ENCODE peak calls at places on chromosomes 7 and 10, in four cellular contexts. H is right lobe of liver, L is cardiac muscle cell, Y is tibial nerve. N is an unnamed sample.

GRCh38 chr7:123594813-123595241 is 6.8 kb upstream of the ASB15 start:
- DNase-seq in L (no peak), H (no peak), Y (no peak), N (no peak)

GRCh38 chr7:146557971-146558469 is 441.4 kb downstream of the CNTNAP2 start:
- DNase-seq in Y (no peak), H (no peak), L (no peak), N (no peak)

GRCh38 chr10:114577133-114577532 is 80.9 kb downstream of the ABLIM1 start:
- DNase-seq in Y (peak), L (peak), H (peak), N (no peak)

GRCh38 chr10:75035975-75036708 is 75.3 kb upstream of the SAMD8 start:
- DNase-seq in H (no peak), Y (no peak), L (peak), N (peak)

GRCh38 chr10:131269776-131270460 is 41.6 kb downstream of the TCERG1L start:
- DNase-seq in H (no peak), L (no peak), Y (no peak), N (peak)

GRCh38 chr7:39667354-39667923 is 44.1 kb downstream of the RALA start:
- DNase-seq in Y (no peak), L (peak), H (no peak), N (no peak)

GRCh38 chr7:76318488-76319353 is 16.2 kb downstream of the HSPB1 start:
- DNase-seq in H (peak), L (peak), Y (peak), N (peak)

GRCh38 chr7:68770649-68771048 is 827.6 kb upstream of the AUTS2 start:
- DNase-seq in L (peak), H (peak), Y (no peak), N (no peak)

GRCh38 chr10:77634939-77635338 is 2.7 kb downstream of the KCNMA1 start:
- DNase-seq in Y (no peak), L (no peak), H (peak), N (no peak)

GRCh38 chr7:122311719-122312118 is 7.2 kb upstream of the FEZF1 start:
- DNase-seq in Y (no peak), H (no peak), L (no peak), N (no peak)

GRCh38 chr7:138091073-138091472 is 14.8 kb downstream of the AKR1D1 start:
- DNase-seq in L (no peak), Y (no peak), H (no peak), N (no peak)

GRCh38 chr10:37552881-37553280 is 304.5 kb downstream of the ZNF248 start:
- DNase-seq in H (no peak), Y (no peak), L (no peak), N (no peak)

GRCh38 chr7:22759721-22760120 is 32.7 kb downstream of the IL6 start:
- DNase-seq in Y (no peak), H (no peak), L (peak), N (no peak)

GRCh38 chr10:132400041-132400546 is 3.1 kb downstream of the PWWP2B start:
- DNase-seq in L (no peak), Y (no peak), H (no peak), N (no peak)

GRCh38 chr7:5354460-5355279 is 69.0 kb downstream of the TNRC18 start:
- DNase-seq in L (peak), H (peak), Y (no peak), N (no peak)

GRCh38 chr7:43337191-43337590 is 224.7 kb downstream of the HECW1 start:
- DNase-seq in L (no peak), H (no peak), Y (no peak), N (no peak)

GRCh38 chr7:43337811-43338210 is 225.4 kb downstream of the HECW1 start:
- DNase-seq in L (no peak), Y (no peak), H (no peak), N (no peak)

DNA sequence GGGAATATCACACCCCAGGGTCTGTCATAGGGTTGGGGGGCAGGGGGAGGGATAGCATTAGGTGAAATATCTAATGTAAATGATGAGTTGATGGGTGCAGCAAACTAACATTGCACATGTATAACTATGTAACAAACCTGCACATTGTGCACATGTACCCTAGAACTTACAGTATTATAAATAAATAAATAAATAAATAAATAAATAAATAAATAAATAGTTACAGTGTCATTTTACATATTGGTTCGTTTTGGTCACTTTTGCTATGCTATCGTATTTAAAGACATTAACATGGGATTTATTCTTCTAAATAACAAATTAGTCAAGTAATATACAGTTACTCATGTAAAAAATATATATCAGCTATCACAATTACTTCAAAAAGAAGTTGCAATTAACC is 228.7 kb downstream of the HECW1 start:
- DNase-seq in Y (no peak), L (no peak), H (no peak), N (no peak)
- TF ChIP-seq CTCF in Y (no peak), L (no peak), H (no peak), N (no peak)

DNA sequence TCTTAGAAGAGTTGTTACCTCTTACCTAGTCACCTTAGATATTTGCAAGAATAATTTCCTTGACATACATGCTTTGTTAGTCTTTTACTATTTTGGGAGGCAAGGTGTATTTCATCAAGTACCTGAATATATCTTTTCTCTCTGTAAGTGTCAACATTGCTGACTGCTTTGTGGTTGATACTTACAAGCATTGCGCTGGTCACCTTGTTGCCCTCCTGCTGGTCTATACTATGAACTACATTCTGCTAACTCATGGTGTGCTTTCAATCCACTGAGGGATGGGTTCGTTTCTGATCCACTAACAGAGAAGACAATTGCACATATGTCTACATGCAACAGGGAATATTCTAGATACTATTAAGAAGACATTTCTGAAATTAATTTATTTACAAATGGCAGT is 837.8 kb upstream of the COBL start:
- DNase-seq in L (no peak), Y (no peak), H (no peak), N (no peak)
- TF ChIP-seq CTCF in L (no peak), Y (no peak), H (no peak), N (no peak)

DNA sequence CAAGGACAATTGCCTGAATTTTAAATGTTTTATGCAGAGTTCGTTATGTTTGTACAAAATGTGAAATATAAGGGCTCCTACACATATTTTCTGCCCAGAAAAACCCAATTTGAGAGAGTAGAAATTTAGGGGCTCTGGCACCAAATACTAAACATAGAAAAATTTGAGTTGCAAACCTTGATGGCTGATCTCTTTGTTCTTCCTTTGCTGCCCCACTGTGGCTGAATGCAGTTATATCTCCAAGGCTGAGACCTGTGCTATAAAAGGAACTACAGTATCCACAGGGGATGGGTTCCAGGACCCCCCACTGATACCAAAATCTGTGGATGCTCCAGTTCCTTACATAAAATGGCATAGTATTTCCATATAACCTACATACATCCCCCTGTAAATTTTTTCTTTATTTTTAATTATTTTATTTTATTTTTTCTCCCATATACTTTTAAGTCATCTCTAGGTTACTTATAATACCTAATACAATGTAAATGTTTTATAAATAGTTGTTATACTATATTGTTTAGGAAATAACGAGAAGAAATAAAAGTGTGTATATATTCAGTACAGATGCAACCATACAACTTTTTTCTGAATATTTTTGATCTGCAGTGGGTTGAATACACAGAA is 22.5 kb downstream of the CFAP43 start:
- DNase-seq in H (no peak), L (peak), Y (peak), N (no peak)
- TF ChIP-seq CTCF in H (peak), L (peak), Y (peak), N (peak)

GRCh38 chr7:106504207-106504606 is 156.8 kb downstream of the CCDC71L start:
- DNase-seq in L (no peak), H (peak), Y (no peak), N (no peak)
- TF ChIP-seq CTCF in L (no peak), H (no peak), Y (no peak), N (no peak)

DNA sequence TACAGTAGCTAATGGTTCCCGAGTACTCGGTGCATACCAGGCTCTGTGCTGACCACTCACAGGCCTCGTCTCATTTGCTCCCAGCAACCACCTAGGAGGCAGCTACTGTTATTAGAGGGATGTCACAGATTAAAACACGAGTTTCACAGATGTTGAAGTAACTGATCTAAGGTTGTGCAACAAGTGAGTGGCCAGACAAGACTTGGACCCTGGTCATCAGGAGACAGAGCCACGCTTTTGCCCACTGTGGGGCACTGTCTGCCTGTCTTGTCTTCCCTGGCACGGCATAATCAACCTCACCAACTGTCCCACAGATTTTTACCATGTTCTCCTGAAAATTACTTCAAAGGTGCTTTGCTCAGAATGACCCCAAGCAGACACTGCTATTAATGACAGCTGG is 111.6 kb upstream of the HABP2 start:
- DNase-seq in Y (no peak), L (no peak), H (peak), N (no peak)
- TF ChIP-seq CTCF in Y (no peak), L (no peak), H (peak), N (peak)

GRCh38 chr7:12683678-12684077 is 3.8 kb upstream of the ARL4A start:
- DNase-seq in Y (no peak), H (no peak), L (peak), N (no peak)
- TF ChIP-seq CTCF in Y (peak), H (peak), L (peak), N (peak)

DNA sequence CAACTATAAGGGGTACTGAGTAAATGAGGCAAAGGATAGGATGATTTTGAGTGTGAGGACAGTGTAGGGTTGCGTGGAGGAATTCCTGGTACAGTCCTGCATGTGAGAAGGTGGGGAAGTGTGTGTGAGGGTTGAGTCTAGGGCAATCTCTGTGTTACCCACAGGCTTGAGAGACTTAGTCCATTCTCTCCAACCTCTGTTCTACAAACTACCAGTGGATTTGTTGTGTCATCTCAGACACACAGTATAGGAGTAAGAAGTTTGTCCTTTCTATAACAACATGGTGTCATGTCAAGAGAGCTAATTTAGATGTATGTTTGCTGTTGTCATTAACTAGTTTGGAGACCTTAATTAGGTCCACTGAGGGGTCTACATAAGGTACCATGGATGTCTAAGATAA is 12.5 kb downstream of the PURB start:
- DNase-seq in H (no peak), L (no peak), Y (no peak), N (no peak)
- TF ChIP-seq CTCF in H (no peak), L (no peak), Y (no peak), N (no peak)

N was measured in osteocyte.